ENCODE peak calls at places on chromosome 1, in seven cellular contexts. K, Y, L, B, V, M and X are unnamed samples.
A peak's percentile ranks its signal among the peaks of the same experiment; 100 is the strongest.

GRCh38 chr1:218478336-218478735 is 133.2 kb downstream of the TGFB2 start:
- DNase-seq in V (no peak), B (no peak), M (no peak), K (peak; percentile 20), Y (no peak), L (peak; percentile 70), X (no peak)

GRCh38 chr1:68111804-68112436 is 61.5 kb upstream of the DIRAS3 start:
- DNase-seq in B (peak; percentile 45), M (no peak), L (peak; percentile 46), V (peak; percentile 94), Y (peak; percentile 85), K (peak; percentile 93), X (peak; percentile 89)

GRCh38 chr1:183832472-183832871 is 27.6 kb downstream of the RGL1 start:
- DNase-seq in V (no peak), M (no peak), L (no peak), Y (no peak), B (no peak), K (no peak), X (no peak)

GRCh38 chr1:168260393-168260792 is 20.3 kb upstream of the TBX19 start:
- DNase-seq in B (no peak), L (no peak), K (no peak), Y (no peak), M (no peak), V (no peak), X (no peak)

GRCh38 chr1:56436912-56437403 is 142.4 kb downstream of the PLPP3 start:
- DNase-seq in V (no peak), M (no peak), K (no peak), B (no peak), Y (no peak), L (no peak), X (no peak)

GRCh38 chr1:168893359-168893791 is 164.4 kb upstream of the DPT start:
- DNase-seq in Y (peak; percentile 23), B (no peak), V (peak; percentile 31), L (no peak), K (no peak), M (no peak), X (no peak)

GRCh38 chr1:8856689-8857412 is 21.6 kb downstream of the ENO1 start:
- DNase-seq in V (no peak), L (no peak), B (no peak), M (no peak), K (no peak), Y (no peak), X (no peak)

GRCh38 chr1:21631944-21632887 is 36.9 kb downstream of the RAP1GAP start:
- DNase-seq in M (no peak), V (no peak), B (no peak), Y (peak; percentile 79), K (no peak), L (no peak), X (no peak)

GRCh38 chr1:182143825-182144661 is 82.5 kb upstream of the ZNF648 start:
- DNase-seq in L (no peak), Y (peak; percentile 84), V (peak; percentile 90), B (no peak), M (no peak), K (peak; percentile 45), X (peak; percentile 62)

GRCh38 chr1:65069186-65069585 is 78.8 kb upstream of the AK4 start:
- DNase-seq in M (no peak), Y (no peak), V (no peak), K (no peak), L (no peak), B (no peak), X (no peak)

GRCh38 chr1:6601865-6602668 is 602 bp downstream of the KLHL21 start:
- DNase-seq in K (peak; percentile 59), B (no peak), V (peak; percentile 70), L (no peak), Y (peak; percentile 71), M (no peak), X (peak; percentile 58)

GRCh38 chr1:53653631-53654030 is 85.3 kb downstream of the GLIS1 start:
- DNase-seq in L (no peak), K (no peak), V (no peak), Y (no peak), B (no peak), M (no peak), X (no peak)

GRCh38 chr1:230682882-230683610 is 30.9 kb downstream of the AGT start:
- DNase-seq in V (peak; percentile 65), K (peak; percentile 86), L (peak; percentile 49), B (no peak), Y (no peak), M (no peak), X (peak; percentile 73)

GRCh38 chr1:47262787-47263413 is 30.9 kb upstream of the TAL1 start:
- DNase-seq in Y (peak; percentile 55), V (peak; percentile 49), M (peak; percentile 53), K (peak; percentile 38), B (peak; percentile 24), L (peak; percentile 40), X (no peak)

DNA sequence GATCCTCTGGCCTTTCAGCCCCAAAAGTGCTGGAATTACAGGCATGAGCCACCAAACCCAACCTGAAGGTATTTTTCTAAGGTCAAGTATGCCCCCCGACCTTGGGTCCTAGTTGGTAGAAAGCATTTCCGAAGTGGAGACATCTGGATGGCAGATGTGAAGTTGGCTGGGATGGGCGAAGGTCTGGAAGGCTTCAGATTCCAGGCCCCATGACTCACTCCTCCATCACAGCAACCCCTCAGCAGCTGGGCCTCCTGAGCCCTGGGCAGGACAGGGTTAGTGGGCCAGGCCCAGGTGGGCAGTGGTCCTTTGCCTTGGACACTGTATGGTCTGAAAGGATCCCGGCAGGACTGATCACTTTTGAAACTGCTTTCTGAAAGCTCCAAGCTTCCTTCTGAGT is 23.3 kb downstream of the NAV1 start:
- DNase-seq in B (no peak), M (no peak), V (peak; percentile 95), K (peak; percentile 96), L (no peak), Y (peak; percentile 54), X (peak; percentile 93)
- H3K4me2 ChIP-seq in B (no peak overlapping the region), M (no peak overlapping the region), V (peak overlapping the region; percentile 7), K (peak overlapping the region; percentile 11), L (no peak overlapping the region), Y (no peak overlapping the region), X (peak overlapping the region; percentile 74)

GRCh38 chr1:94329986-94330385 is 88.2 kb upstream of the ABCD3 start:
- DNase-seq in Y (peak; percentile 28), V (peak; percentile 62), L (no peak), B (no peak), K (peak; percentile 54), M (no peak), X (no peak)
- TF ChIP-seq CTCF in Y (peak; percentile 42), V (peak; percentile 65), L (peak; percentile 30), B (peak; percentile 58), K (peak; percentile 55), M (peak; percentile 32), X (peak; percentile 49)

GRCh38 chr1:89953072-89953626 is 41.8 kb upstream of the ZNF326 start:
- DNase-seq in M (peak; percentile 38), Y (peak; percentile 67), L (peak; percentile 98), K (peak; percentile 92), V (peak; percentile 77), B (peak; percentile 81), X (peak; percentile 93)

GRCh38 chr1:89954401-89954800 is 40.5 kb upstream of the ZNF326 start:
- DNase-seq in L (peak; percentile 95), B (no peak), M (no peak), Y (no peak), V (no peak), K (no peak), X (no peak)

GRCh38 chr1:89953929-89954328 is 41.0 kb upstream of the ZNF326 start:
- DNase-seq in V (no peak), K (no peak), L (peak; percentile 69), M (no peak), B (no peak), Y (no peak), X (no peak)

GRCh38 chr1:89950703-89951102 is 44.2 kb upstream of the ZNF326 start:
- DNase-seq in M (no peak), V (no peak), Y (no peak), K (no peak), B (no peak), L (no peak), X (no peak)

DNA sequence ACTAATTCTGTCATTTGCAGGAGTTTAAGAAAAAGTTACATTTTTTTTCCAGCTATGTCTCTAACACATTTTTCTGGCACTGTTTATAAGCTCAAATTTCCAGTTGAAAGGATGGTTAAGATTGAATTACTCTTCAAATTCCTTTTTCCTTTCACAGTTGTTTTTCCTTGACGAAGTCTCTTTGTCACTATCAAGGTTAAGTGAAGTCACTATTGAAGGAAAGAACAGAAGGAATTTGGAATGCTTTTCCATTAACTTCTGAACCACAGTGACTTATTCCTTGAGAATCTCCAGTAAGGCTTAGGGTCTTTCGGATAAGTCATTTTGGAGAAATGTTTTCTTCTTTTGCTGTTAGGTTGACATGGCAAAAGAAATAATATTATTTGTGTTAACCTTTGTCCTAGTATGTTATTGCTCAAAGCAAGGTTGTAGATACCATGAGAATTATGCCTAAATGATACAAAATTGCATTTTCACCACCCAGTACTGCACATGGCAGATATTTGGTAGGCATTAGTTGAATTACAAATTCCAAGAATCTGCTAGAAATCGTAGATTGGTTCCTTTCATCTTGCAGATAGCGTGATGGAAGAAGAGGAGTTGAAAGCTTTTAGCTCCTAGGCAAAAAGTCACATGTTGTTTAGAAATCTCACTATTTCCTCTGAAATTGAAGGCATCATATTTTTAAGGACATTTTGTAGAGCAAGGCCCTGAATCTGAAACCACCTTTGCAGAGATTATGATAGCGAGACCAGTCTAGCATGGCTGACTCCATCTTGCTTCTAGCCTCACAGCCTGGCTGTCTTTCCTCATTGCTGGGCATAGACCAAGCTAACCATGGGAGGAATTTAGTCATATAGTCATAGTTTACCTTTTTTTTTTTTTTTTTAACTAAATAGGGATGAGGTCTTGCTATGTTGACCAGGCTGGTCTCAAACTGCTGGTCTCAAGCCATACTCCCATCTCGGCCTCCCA is 42.6 kb upstream of the ZNF326 start:
- DNase-seq in L (peak; percentile 48), K (peak; percentile 90), M (no peak), Y (no peak), B (no peak), V (peak; percentile 55), X (peak; percentile 96)
- H3K27ac ChIP-seq in L (peak overlapping the region; percentile 94), K (peak overlapping the region; percentile 85), M (no peak overlapping the region), Y (peak overlapping the region; percentile 74), B (no peak overlapping the region), V (peak overlapping the region; percentile 92), X (peak overlapping the region; percentile 96)

GRCh38 chr1:159015440-159015909 is 5.8 kb downstream of the IFI16 start:
- DNase-seq in L (no peak), K (peak; percentile 94), Y (peak; percentile 64), B (no peak), V (peak; percentile 91), M (peak; percentile 91), X (peak; percentile 81)

GRCh38 chr1:159012495-159012894 is 2.8 kb downstream of the IFI16 start:
- DNase-seq in Y (no peak), K (peak; percentile 24), B (no peak), V (peak; percentile 37), L (no peak), M (peak; percentile 91), X (peak; percentile 22)

GRCh38 chr1:159014003-159014571 is 4.4 kb downstream of the IFI16 start:
- DNase-seq in B (no peak), Y (no peak), L (no peak), M (no peak), V (no peak), K (no peak), X (no peak)

GRCh38 chr1:159011701-159012100 is 2.0 kb downstream of the IFI16 start:
- DNase-seq in Y (no peak), B (no peak), K (no peak), L (no peak), V (no peak), M (no peak), X (no peak)

DNA sequence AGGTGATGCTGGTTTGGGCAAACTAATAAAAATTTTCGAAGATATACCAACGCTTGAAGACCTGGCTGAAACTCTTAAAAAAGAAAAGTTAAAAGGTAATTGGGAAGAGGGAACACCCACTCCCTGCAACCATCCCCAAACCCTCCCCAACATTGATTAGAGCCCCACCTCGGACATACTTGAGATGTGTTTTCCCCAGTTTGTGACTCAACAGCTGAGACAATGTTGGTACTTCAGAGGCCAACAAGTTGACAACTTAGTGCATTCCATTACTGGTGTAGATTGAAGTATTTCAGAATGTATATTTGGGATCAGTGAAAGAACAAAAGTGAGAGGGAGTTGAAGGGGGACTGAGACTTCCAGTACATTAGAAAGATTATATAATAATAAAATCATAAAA is 5.1 kb downstream of the IFI16 start:
- DNase-seq in V (no peak), K (no peak), B (no peak), M (no peak), Y (no peak), L (no peak), X (no peak)
- H3K4me2 ChIP-seq in V (no peak overlapping the region), K (no peak overlapping the region), B (no peak overlapping the region), M (peak overlapping the region; percentile 77), Y (no peak overlapping the region), L (no peak overlapping the region), X (no peak overlapping the region)